ENCODE peak calls at places on chromosomes 2 and 18, in eight cellular contexts. M, T, C, H, J, B, Q and X are unnamed samples.

GRCh38 chr2:202494300-202494699 is 118.2 kb downstream of the BMPR2 start:
- DNase-seq in Q (peak), M (no peak), T (no peak), H (no peak), J (no peak), C (peak), B (peak), X (no peak)

GRCh38 chr2:8086342-8086741 is 595.5 kb upstream of the ID2 start:
- DNase-seq in Q (no peak), B (no peak), J (no peak), H (no peak), C (no peak), M (no peak), T (no peak), X (no peak)

GRCh38 chr2:33890686-33891085 is 291.6 kb upstream of the FAM98A start:
- DNase-seq in T (no peak), C (no peak), Q (no peak), H (no peak), J (no peak), B (no peak), M (no peak), X (no peak)

GRCh38 chr18:54269924-54270844 is 867 bp downstream of the POLI start:
- DNase-seq in J (peak), T (peak), C (no peak), H (peak), Q (no peak), M (peak), B (no peak), X (no peak)

GRCh38 chr2:68714866-68715265 is 19.7 kb upstream of the ARHGAP25 start:
- DNase-seq in C (peak), M (no peak), T (peak), B (no peak), Q (no peak), H (no peak), J (no peak), X (peak)

GRCh38 chr2:151347904-151348303 is 9.5 kb upstream of the TNFAIP6 start:
- DNase-seq in Q (no peak), B (no peak), T (no peak), J (no peak), C (no peak), H (peak), M (no peak), X (no peak)

GRCh38 chr2:173175222-173175621 is 99.6 kb downstream of the MAP3K20 start:
- DNase-seq in B (no peak), J (no peak), H (peak), T (no peak), C (no peak), M (no peak), Q (no peak), X (no peak)

GRCh38 chr2:159381574-159381973 is 95.1 kb upstream of the WDSUB1 start:
- DNase-seq in J (no peak), M (no peak), B (no peak), T (no peak), H (no peak), Q (no peak), C (no peak), X (no peak)

GRCh38 chr2:147559068-147559467 is 285.8 kb upstream of the ACVR2A start:
- DNase-seq in C (no peak), J (no peak), M (no peak), Q (no peak), H (no peak), T (no peak), B (no peak), X (no peak)

GRCh38 chr2:74300506-74300905 is 42.7 kb downstream of the SLC4A5 start:
- DNase-seq in H (no peak), M (no peak), Q (no peak), J (no peak), C (no peak), B (no peak), T (no peak), X (no peak)

GRCh38 chr2:70982971-70983370 is 4.5 kb downstream of the ANKRD53 start:
- DNase-seq in T (no peak), H (no peak), C (no peak), J (no peak), M (no peak), B (no peak), Q (no peak), X (no peak)

GRCh38 chr2:8514748-8515389 is 167.0 kb upstream of the ID2 start:
- DNase-seq in C (no peak), J (no peak), M (peak), B (no peak), H (no peak), T (peak), Q (no peak), X (peak)

GRCh38 chr18:59249186-59249774 is 24.0 kb downstream of the RAX start:
- DNase-seq in C (peak), H (peak), M (peak), Q (peak), B (peak), T (peak), J (peak), X (no peak)

GRCh38 chr2:85888020-85888744 is 608 bp downstream of the ST3GAL5 start:
- DNase-seq in B (no peak), T (peak), Q (no peak), J (no peak), C (peak), M (peak), H (no peak), X (peak)

GRCh38 chr18:46832856-46833255 is 76.0 kb upstream of the ST8SIA5 start:
- DNase-seq in J (no peak), Q (no peak), T (no peak), H (no peak), B (no peak), M (no peak), C (no peak), X (no peak)

GRCh38 chr18:2425426-2426317 is 145.6 kb downstream of the METTL4 start:
- DNase-seq in H (peak), C (no peak), M (no peak), T (no peak), J (no peak), Q (no peak), B (no peak), X (no peak)

GRCh38 chr2:85797959-85798358 is 44.2 kb downstream of the ATOH8 start:
- DNase-seq in Q (peak), J (peak), M (no peak), B (peak), T (peak), H (peak), C (peak), X (no peak)

GRCh38 chr2:100577777-100578176 is 15.0 kb downstream of the PDCL3 start:
- DNase-seq in H (peak), T (no peak), J (no peak), C (no peak), Q (no peak), B (no peak), M (no peak), X (no peak)

GRCh38 chr2:147441140-147441539 is 403.7 kb upstream of the ACVR2A start:
- DNase-seq in B (no peak), M (no peak), T (no peak), Q (no peak), C (no peak), J (no peak), H (no peak), X (no peak)

GRCh38 chr18:22283397-22283796 is 114.0 kb downstream of the GATA6 start:
- DNase-seq in H (peak), M (no peak), C (no peak), Q (no peak), T (no peak), B (no peak), J (no peak), X (no peak)

GRCh38 chr18:43181711-43182110 is 66.2 kb upstream of the RIT2 start:
- DNase-seq in M (no peak), T (no peak), H (no peak), Q (no peak), C (no peak), B (no peak), J (no peak), X (no peak)

GRCh38 chr18:68267583-68267982 is 447.3 kb downstream of the TMX3 start:
- DNase-seq in M (no peak), Q (no peak), H (peak), T (no peak), B (no peak), C (no peak), J (no peak), X (no peak)

GRCh38 chr2:171432969-171433762 is 624 bp downstream of the METTL8 start:
- DNase-seq in H (no peak), Q (no peak), J (no peak), C (no peak), B (peak), M (peak), T (peak), X (peak)

GRCh38 chr2:70906439-70907018 is 29.2 kb upstream of the ATP6V1B1 start:
- DNase-seq in J (no peak), C (no peak), T (no peak), B (no peak), M (no peak), Q (no peak), H (no peak), X (no peak)

GRCh38 chr2:3535794-3536681 is 16.7 kb upstream of the ADI1 start:
- DNase-seq in Q (no peak), H (peak), C (no peak), T (no peak), M (no peak), J (peak), B (peak), X (peak)

GRCh38 chr2:226838758-226839555 is 3.1 kb downstream of the RHBDD1 start:
- DNase-seq in C (no peak), M (no peak), J (no peak), Q (no peak), B (no peak), H (no peak), T (no peak), X (no peak)

GRCh38 chr2:232533944-232534710 is 5.4 kb upstream of the CHRNG start:
- DNase-seq in C (no peak), H (no peak), M (no peak), B (no peak), T (no peak), Q (no peak), J (no peak), X (peak)

GRCh38 chr2:144201868-144202468 is 318.0 kb downstream of the ZEB2 start:
- DNase-seq in C (no peak), Q (no peak), T (peak), J (no peak), M (no peak), B (no peak), H (no peak), X (no peak)

GRCh38 chr2:98697651-98698337 is 33.1 kb downstream of the MGAT4A start:
- DNase-seq in T (no peak), Q (no peak), H (no peak), B (no peak), J (no peak), M (no peak), C (peak), X (no peak)

GRCh38 chr2:106175084-106175850 is 18.8 kb downstream of the UXS1 start:
- DNase-seq in H (no peak), C (no peak), B (no peak), M (no peak), J (no peak), Q (no peak), T (no peak), X (no peak)